ENCODE peak calls at places on chromosome 18, in nine cellular contexts. W, I, K, N, Q, O, D, M and G are unnamed samples.

GRCh38 chr18:55794288-55795052 is 206.5 kb upstream of the TCF4 start:
- DNase-seq in W (no peak), I (no peak), K (no peak), N (no peak), Q (no peak), O (no peak), D (no peak), M (no peak), G (no peak)

GRCh38 chr18:59516356-59517155 is 157.5 kb upstream of the LMAN1 start:
- DNase-seq in W (peak; percentile 79), I (no peak), K (no peak), N (no peak), Q (no peak), O (peak; percentile 68), D (peak; percentile 57), M (no peak), G (peak; percentile 57)

GRCh38 chr18:79905389-79905911 is 46.0 kb downstream of the SLC66A2 start:
- DNase-seq in W (no peak), I (no peak), K (no peak), N (peak; percentile 8), Q (no peak), O (no peak), D (no peak), M (no peak), G (no peak)

GRCh38 chr18:6482198-6482977 is 67.7 kb upstream of the L3MBTL4 start:
- DNase-seq in W (peak; percentile 80), I (no peak), K (no peak), N (no peak), Q (peak; percentile 14), O (peak; percentile 64), D (peak; percentile 34), M (no peak), G (peak; percentile 45)

GRCh38 chr18:76459687-76460350 is 35.2 kb downstream of the ZNF516 start:
- DNase-seq in W (peak; percentile 82), I (no peak), K (no peak), N (no peak), Q (no peak), O (peak; percentile 99), D (peak; percentile 98), M (no peak), G (peak; percentile 93)

GRCh38 chr18:48391863-48392262 is 17.3 kb downstream of the ZBTB7C start:
- DNase-seq in W (no peak), I (no peak), K (no peak), N (no peak), Q (no peak), O (no peak), D (no peak), M (no peak), G (no peak)

GRCh38 chr18:9016819-9017169 is 85.7 kb upstream of the NDUFV2 start:
- DNase-seq in W (no peak), I (no peak), K (no peak), N (no peak), Q (no peak), O (no peak), D (no peak), M (no peak), G (no peak)

GRCh38 chr18:51229328-51229727 is 31.8 kb upstream of the MEX3C start:
- DNase-seq in W (no peak), I (no peak), K (no peak), N (no peak), Q (no peak), O (no peak), D (no peak), M (no peak), G (no peak)

GRCh38 chr18:67599277-67599676 is 82.8 kb upstream of the DSEL start:
- DNase-seq in W (no peak), I (no peak), K (no peak), N (no peak), Q (no peak), O (peak; percentile 56), D (peak; percentile 58), M (no peak), G (peak; percentile 35)

GRCh38 chr18:61948196-61948800 is 55.5 kb upstream of the RNF152 start:
- DNase-seq in W (no peak), I (no peak), K (no peak), N (no peak), Q (no peak), O (peak; percentile 42), D (no peak), M (no peak), G (no peak)

GRCh38 chr18:55968550-55968949 is 380.6 kb upstream of the TCF4 start:
- DNase-seq in W (no peak), I (no peak), K (no peak), N (no peak), Q (no peak), O (peak; percentile 15), D (no peak), M (no peak), G (peak; percentile 64)

GRCh38 chr18:76565238-76566173 is 70.5 kb upstream of the ZNF516 start:
- DNase-seq in W (peak; percentile 86), I (peak; percentile 67), K (no peak), N (no peak), Q (peak; percentile 92), O (peak; percentile 95), D (peak; percentile 79), M (no peak), G (peak; percentile 70)

GRCh38 chr18:43396266-43396665 is 119.0 kb upstream of the SYT4 start:
- DNase-seq in W (no peak), I (no peak), K (no peak), N (no peak), Q (peak; percentile 23), O (peak; percentile 53), D (peak; percentile 10), M (no peak), G (peak; percentile 1)

GRCh38 chr18:44681039-44681595 is 429 bp downstream of the SETBP1 start:
- DNase-seq in W (no peak), I (no peak), K (no peak), N (no peak), Q (no peak), O (peak; percentile 25), D (no peak), M (no peak), G (no peak)

GRCh38 chr18:48928787-48929186 is 22.0 kb downstream of the SMAD7 start:
- DNase-seq in W (no peak), I (peak; percentile 65), K (peak; percentile 77), N (peak; percentile 79), Q (peak; percentile 56), O (peak; percentile 58), D (no peak), M (peak; percentile 57), G (no peak)

GRCh38 chr18:62388855-62389760 is 64.0 kb downstream of the TNFRSF11A start:
- DNase-seq in W (no peak), I (no peak), K (no peak), N (no peak), Q (no peak), O (peak; percentile 9), D (no peak), M (no peak), G (peak; percentile 97)

GRCh38 chr18:76805221-76805620 is 17.1 kb upstream of the ZNF236 start:
- DNase-seq in W (no peak), I (no peak), K (no peak), N (no peak), Q (no peak), O (peak; percentile 56), D (no peak), M (no peak), G (peak; percentile 50)

GRCh38 chr18:52312321-52312720 is 27.7 kb upstream of the DCC start:
- DNase-seq in W (no peak), I (no peak), K (no peak), N (no peak), Q (no peak), O (no peak), D (no peak), M (no peak), G (peak; percentile 16)

GRCh38 chr18:62716679-62717058 is 1.3 kb downstream of the PHLPP1 start:
- DNase-seq in W (no peak), I (no peak), K (no peak), N (peak; percentile 40), Q (peak; percentile 51), O (no peak), D (no peak), M (peak; percentile 26), G (peak; percentile 39)

GRCh38 chr18:48734460-48734859 is 195.6 kb downstream of the CTIF start:
- DNase-seq in W (no peak), I (no peak), K (no peak), N (no peak), Q (no peak), O (no peak), D (no peak), M (no peak), G (no peak)

GRCh38 chr18:79630266-79631095 is 49.1 kb upstream of the CTDP1 start:
- DNase-seq in W (peak; percentile 38), I (no peak), K (no peak), N (no peak), Q (no peak), O (no peak), D (no peak), M (no peak), G (peak; percentile 30)

GRCh38 chr18:10543277-10543676 is 17.4 kb downstream of the NAPG start:
- DNase-seq in W (no peak), I (no peak), K (no peak), N (no peak), Q (no peak), O (no peak), D (no peak), M (no peak), G (no peak)

GRCh38 chr18:51110073-51110797 is 80.2 kb downstream of the SMAD4 start:
- DNase-seq in W (peak; percentile 54), I (peak; percentile 24), K (peak; percentile 54), N (peak; percentile 84), Q (peak; percentile 58), O (peak; percentile 33), D (no peak), M (peak; percentile 57), G (peak; percentile 22)

GRCh38 chr18:9516437-9517064 is 41.2 kb downstream of the RALBP1 start:
- DNase-seq in W (no peak), I (peak; percentile 1), K (no peak), N (no peak), Q (peak; percentile 72), O (peak; percentile 71), D (no peak), M (no peak), G (peak; percentile 79)

GRCh38 chr18:21257383-21257782 is 15.4 kb downstream of the GREB1L start:
- DNase-seq in W (no peak), I (no peak), K (no peak), N (no peak), Q (no peak), O (peak; percentile 30), D (peak; percentile 22), M (no peak), G (peak; percentile 26)